ENCODE peak calls at places on chromosomes 4 and X, in ten cellular contexts. One of them, this sample, is unnamed.

GRCh38 chrX:74346124-74346523 is 42.1 kb downstream of the ZCCHC13 start:
- DNase-seq in NCI-H1105: no peak
- DNase-seq in neural crest cell: no peak
- DNase-seq in bronchial epithelial cell: no peak
- DNase-seq in RWPE1: no peak
- DNase-seq in HTR-8/SVneo: no peak
- DNase-seq in activated CD4-positive, alpha-beta memory T cell treated with anti-CD3 and anti-CD28 coated beads for 36 hours: no peak
- DNase-seq in AG09309: no peak
- DNase-seq in iris pigment epithelial cell: no peak
- DNase-seq in hepatocyte: no peak
- DNase-seq in this sample: no peak

GRCh38 chrX:32687379-32687778 is 524.0 kb downstream of the DMD start:
- DNase-seq in hepatocyte: no peak
- DNase-seq in activated CD4-positive, alpha-beta memory T cell treated with anti-CD3 and anti-CD28 coated beads for 36 hours: no peak
- DNase-seq in iris pigment epithelial cell: no peak
- DNase-seq in HTR-8/SVneo: no peak
- DNase-seq in NCI-H1105: no peak
- DNase-seq in bronchial epithelial cell: no peak
- DNase-seq in RWPE1: no peak
- DNase-seq in AG09309: no peak
- DNase-seq in neural crest cell: no peak
- DNase-seq in this sample: no peak

GRCh38 chrX:129097668-129098067 is 425.6 kb downstream of the SMARCA1 start:
- DNase-seq in bronchial epithelial cell: no peak
- DNase-seq in NCI-H1105: no peak
- DNase-seq in AG09309: no peak
- DNase-seq in hepatocyte: no peak
- DNase-seq in iris pigment epithelial cell: no peak
- DNase-seq in activated CD4-positive, alpha-beta memory T cell treated with anti-CD3 and anti-CD28 coated beads for 36 hours: no peak
- DNase-seq in neural crest cell: no peak
- DNase-seq in HTR-8/SVneo: no peak
- DNase-seq in RWPE1: no peak
- DNase-seq in this sample: no peak

GRCh38 chr4:106809083-106809482 is 227.0 kb downstream of the DKK2 start:
- DNase-seq in RWPE1: peak
- DNase-seq in hepatocyte: peak
- DNase-seq in HTR-8/SVneo: peak
- DNase-seq in AG09309: no peak
- DNase-seq in neural crest cell: no peak
- DNase-seq in iris pigment epithelial cell: peak
- DNase-seq in activated CD4-positive, alpha-beta memory T cell treated with anti-CD3 and anti-CD28 coated beads for 36 hours: no peak
- DNase-seq in NCI-H1105: peak
- DNase-seq in bronchial epithelial cell: peak
- DNase-seq in this sample: no peak

GRCh38 chr4:186216465-186217024 is 10.8 kb upstream of the KLKB1 start:
- DNase-seq in AG09309: no peak
- DNase-seq in NCI-H1105: peak
- DNase-seq in activated CD4-positive, alpha-beta memory T cell treated with anti-CD3 and anti-CD28 coated beads for 36 hours: no peak
- DNase-seq in hepatocyte: no peak
- DNase-seq in HTR-8/SVneo: no peak
- DNase-seq in neural crest cell: no peak
- DNase-seq in bronchial epithelial cell: no peak
- DNase-seq in RWPE1: no peak
- DNase-seq in iris pigment epithelial cell: peak
- DNase-seq in this sample: no peak

GRCh38 chr4:28357985-28358384 is 1497.3 kb downstream of the STIM2 start:
- DNase-seq in AG09309: peak
- DNase-seq in bronchial epithelial cell: peak
- DNase-seq in RWPE1: no peak
- DNase-seq in NCI-H1105: no peak
- DNase-seq in neural crest cell: no peak
- DNase-seq in iris pigment epithelial cell: peak
- DNase-seq in hepatocyte: peak
- DNase-seq in activated CD4-positive, alpha-beta memory T cell treated with anti-CD3 and anti-CD28 coated beads for 36 hours: no peak
- DNase-seq in HTR-8/SVneo: no peak
- DNase-seq in this sample: no peak

GRCh38 chr4:5890063-5890727 is 2.7 kb downstream of the CRMP1 start:
- DNase-seq in bronchial epithelial cell: no peak
- DNase-seq in NCI-H1105: peak
- DNase-seq in RWPE1: no peak
- DNase-seq in activated CD4-positive, alpha-beta memory T cell treated with anti-CD3 and anti-CD28 coated beads for 36 hours: no peak
- DNase-seq in iris pigment epithelial cell: no peak
- DNase-seq in hepatocyte: peak
- DNase-seq in HTR-8/SVneo: no peak
- DNase-seq in neural crest cell: peak
- DNase-seq in AG09309: no peak
- DNase-seq in this sample: no peak

GRCh38 chr4:9949573-9949972 is 71.7 kb downstream of the SLC2A9 start:
- DNase-seq in AG09309: no peak
- DNase-seq in bronchial epithelial cell: no peak
- DNase-seq in neural crest cell: no peak
- DNase-seq in HTR-8/SVneo: no peak
- DNase-seq in hepatocyte: no peak
- DNase-seq in RWPE1: no peak
- DNase-seq in NCI-H1105: no peak
- DNase-seq in activated CD4-positive, alpha-beta memory T cell treated with anti-CD3 and anti-CD28 coated beads for 36 hours: no peak
- DNase-seq in iris pigment epithelial cell: no peak
- DNase-seq in this sample: no peak

GRCh38 chrX:19776753-19777152 is 110.6 kb downstream of the SH3KBP1 start:
- DNase-seq in bronchial epithelial cell: no peak
- DNase-seq in activated CD4-positive, alpha-beta memory T cell treated with anti-CD3 and anti-CD28 coated beads for 36 hours: peak
- DNase-seq in HTR-8/SVneo: no peak
- DNase-seq in RWPE1: no peak
- DNase-seq in NCI-H1105: no peak
- DNase-seq in neural crest cell: no peak
- DNase-seq in AG09309: no peak
- DNase-seq in hepatocyte: no peak
- DNase-seq in iris pigment epithelial cell: no peak
- DNase-seq in this sample: no peak

This sample was measured in BJ.